ENCODE peak calls at places on chromosome 11, in six cellular contexts. M is activated CD4-positive, alpha-beta memory T cell treated with anti-CD3 and anti-CD28 coated beads, Interleukin-2, amount 10 ng/mL, durations not matched to agents 7 days and 5 days; X is EH; Z is small intestine; Q is left kidney; U is thyroid gland. B is an unnamed sample.

GRCh38 chr11:16012125-16012751 is 344.1 kb downstream of the SOX6 start:
- DNase-seq in X (peak), Z (peak), M (no peak), Q (peak), U (peak), B (no peak)

GRCh38 chr11:72836111-72836510 is 21.9 kb downstream of the ATG16L2 start:
- DNase-seq in X (no peak), Z (no peak), Q (peak), M (no peak), U (no peak), B (no peak)

GRCh38 chr11:6418958-6419611 is at the start of gene APBB1:
- DNase-seq in M (peak), X (peak), Q (peak), U (peak), Z (peak), B (peak)

GRCh38 chr11:110345756-110346155 is 49.3 kb upstream of the RDX start:
- DNase-seq in M (no peak), Q (no peak), U (no peak), X (no peak), Z (no peak), B (no peak)

GRCh38 chr11:73374130-73374529 is 2.1 kb upstream of the RELT start:
- DNase-seq in Z (no peak), M (no peak), Q (peak), X (peak), U (no peak), B (no peak)

GRCh38 chr11:33248416-33248957 is 8.7 kb upstream of the HIPK3 start:
- DNase-seq in U (peak), Q (peak), X (peak), Z (peak), M (no peak), B (no peak)

GRCh38 chr11:44180107-44180506 is 84.6 kb downstream of the EXT2 start:
- DNase-seq in X (no peak), Z (no peak), M (no peak), U (no peak), Q (no peak), B (no peak)

GRCh38 chr11:118021146-118021545 is 35.0 kb downstream of the IL10RA start:
- DNase-seq in Q (no peak), U (no peak), M (no peak), X (no peak), Z (no peak), B (no peak)

GRCh38 chr11:108825381-108825780 is 160.5 kb downstream of the DDX10 start:
- DNase-seq in U (no peak), Z (no peak), M (no peak), Q (no peak), X (no peak), B (no peak)

GRCh38 chr11:44290206-44290605 is 19.7 kb downstream of the ALX4 start:
- DNase-seq in X (peak), Q (no peak), Z (no peak), U (peak), M (no peak), B (no peak)

GRCh38 chr11:34565417-34566208 is 52.0 kb upstream of the ELF5 start:
- DNase-seq in U (no peak), X (peak), M (no peak), Z (peak), Q (no peak), B (no peak)

GRCh38 chr11:19680824-19681368 is 31.7 kb upstream of the NAV2 start:
- DNase-seq in M (no peak), X (peak), U (no peak), Z (no peak), Q (no peak), B (no peak)

GRCh38 chr11:48172818-48173609 is 43.6 kb upstream of the OR4B1 start:
- DNase-seq in Q (peak), X (peak), U (peak), M (peak), Z (peak), B (peak)

GRCh38 chr11:45580399-45580798 is 85.0 kb downstream of the CHST1 start:
- DNase-seq in U (peak), X (peak), Q (peak), Z (no peak), M (no peak), B (no peak)

GRCh38 chr11:47566166-47566546 is 757 bp downstream of the PTPMT1 start:
- DNase-seq in Q (no peak), M (peak), Z (peak), X (peak), U (no peak), B (no peak)

GRCh38 chr11:116910378-116910777 is 73.0 kb upstream of the APOA1 start:
- DNase-seq in X (peak), U (no peak), Z (no peak), Q (no peak), M (no peak), B (no peak)

GRCh38 chr11:130407978-130408377 is 20.4 kb downstream of the ADAMTS8 start:
- DNase-seq in U (no peak), X (peak), Z (no peak), M (no peak), Q (no peak), B (peak)

GRCh38 chr11:61957028-61957770 is 7.0 kb downstream of the BEST1 start:
- DNase-seq in M (no peak), X (no peak), U (no peak), Q (no peak), Z (no peak), B (no peak)

GRCh38 chr11:33775832-33776231 is 1.5 kb upstream of the FBXO3 start:
- DNase-seq in M (no peak), U (no peak), Z (no peak), X (peak), Q (no peak), B (no peak)

GRCh38 chr11:14308114-14308896 is 50.7 kb downstream of the RRAS2 start:
- DNase-seq in U (no peak), M (no peak), Z (peak), Q (peak), X (peak), B (no peak)

GRCh38 chr11:95925011-95925410 is 1.1 kb upstream of the MTMR2 start:
- DNase-seq in X (peak), M (no peak), U (no peak), Q (peak), Z (peak), B (no peak)

GRCh38 chr11:124538019-124538418 is 5.4 kb downstream of the OR8B12 start:
- DNase-seq in M (no peak), X (peak), Z (no peak), U (no peak), Q (peak), B (no peak)

GRCh38 chr11:5368502-5369043 is 15.0 kb upstream of the OR51M1 start:
- DNase-seq in Z (no peak), X (peak), M (no peak), Q (no peak), U (no peak), B (no peak)

GRCh38 chr11:10122337-10123197 is 171.5 kb downstream of the SBF2 start:
- DNase-seq in M (no peak), Q (no peak), U (peak), Z (no peak), X (peak), B (no peak)

GRCh38 chr11:111352935-111353695 is 26.0 kb downstream of the POU2AF1 start:
- DNase-seq in X (no peak), M (no peak), U (no peak), Z (no peak), Q (no peak), B (peak)

GRCh38 chr11:61630104-61630503 is 49.2 kb upstream of the SYT7 start:
- DNase-seq in Z (no peak), X (no peak), M (no peak), U (no peak), Q (peak), B (no peak)

GRCh38 chr11:124301482-124301881 is 12.3 kb downstream of the OR8D1 start:
- DNase-seq in X (no peak), U (no peak), M (no peak), Q (no peak), Z (no peak), B (no peak)

GRCh38 chr11:48031602-48032001 is 51.2 kb downstream of the PTPRJ start:
- DNase-seq in X (no peak), M (no peak), Q (no peak), U (no peak), Z (no peak), B (no peak)

GRCh38 chr11:1935156-1936071 is 11.7 kb upstream of the MRPL23 start:
- DNase-seq in Z (no peak), M (no peak), U (no peak), Q (no peak), X (no peak), B (no peak)

GRCh38 chr11:77091146-77091940 is 11.3 kb upstream of the OMP start:
- DNase-seq in Q (peak), X (peak), U (peak), Z (peak), M (peak), B (peak)

GRCh38 chr11:25515576-25515975 is 816.4 kb upstream of the ANO3 start:
- DNase-seq in X (no peak), U (no peak), Q (no peak), M (no peak), Z (no peak), B (no peak)

GRCh38 chr11:112727341-112727841 is 233.8 kb upstream of the NCAM1 start:
- DNase-seq in Z (no peak), Q (peak), X (no peak), M (no peak), U (no peak), B (no peak)

GRCh38 chr11:66951927-66952337 is 6.3 kb downstream of the PC start:
- DNase-seq in Z (no peak), M (no peak), Q (peak), U (no peak), X (peak), B (peak)

GRCh38 chr11:110929129-110929528 is 216.9 kb upstream of the ARHGAP20 start:
- DNase-seq in Z (no peak), Q (no peak), X (no peak), U (no peak), M (no peak), B (no peak)

GRCh38 chr11:19987243-19987870 is 172.9 kb downstream of the DBX1 start:
- DNase-seq in M (no peak), U (no peak), Q (no peak), X (no peak), Z (no peak), B (no peak)

GRCh38 chr11:117669062-117669461 is 128.0 kb downstream of the DSCAML1 start:
- DNase-seq in U (no peak), Z (no peak), M (no peak), Q (no peak), X (no peak), B (no peak)

GRCh38 chr11:85027346-85027745 is 599.8 kb downstream of the DLG2 start:
- DNase-seq in U (no peak), M (no peak), X (no peak), Z (no peak), Q (no peak), B (no peak)

GRCh38 chr11:66264893-66265292 is 3.5 kb upstream of the RAB1B start:
- DNase-seq in X (no peak), Q (peak), Z (peak), U (no peak), M (peak), B (peak)